ENCODE peak calls at places on chromosomes 3 and 15, in seven cellular contexts. Z, S, I, B, Y, L and C are unnamed samples.

GRCh38 chr3:26703519-26703918 is 80.9 kb downstream of the LRRC3B start:
- DNase-seq in S (no peak), I (no peak), Y (no peak), L (no peak), B (no peak), Z (no peak), C (no peak)

GRCh38 chr3:172203522-172204258 is 164.3 kb downstream of the FNDC3B start:
- DNase-seq in S (no peak), L (no peak), Y (peak), I (no peak), B (no peak), Z (no peak), C (no peak)

GRCh38 chr15:85289677-85290365 is 90.6 kb upstream of the AKAP13 start:
- DNase-seq in I (peak), B (peak), Z (no peak), Y (peak), L (peak), S (no peak), C (no peak)

GRCh38 chr3:154850921-154851320 is 229.2 kb upstream of the MME start:
- DNase-seq in L (no peak), I (no peak), Y (no peak), Z (no peak), B (no peak), S (no peak), C (no peak)

GRCh38 chr3:55000546-55000945 is 72.7 kb upstream of the LRTM1 start:
- DNase-seq in I (no peak), L (no peak), S (no peak), B (peak), Z (no peak), Y (peak), C (no peak)

GRCh38 chr3:66971891-66972551 is 26.1 kb upstream of the KBTBD8 start:
- DNase-seq in S (peak), L (peak), Y (peak), Z (peak), B (peak), I (peak), C (peak)

GRCh38 chr3:18307529-18307928 is 117.6 kb downstream of the SATB1 start:
- DNase-seq in Z (no peak), I (no peak), B (no peak), S (no peak), L (no peak), Y (no peak), C (no peak)

GRCh38 chr3:62332771-62333381 is 40.5 kb downstream of the FEZF2 start:
- DNase-seq in Z (no peak), B (peak), I (no peak), S (no peak), Y (no peak), L (peak), C (no peak)

GRCh38 chr15:43772624-43773023 is 4.1 kb downstream of the ELL3 start:
- DNase-seq in B (no peak), S (no peak), Y (no peak), I (no peak), L (no peak), Z (no peak), C (no peak)

GRCh38 chr15:74396445-74397238 is 29.2 kb upstream of the CYP11A1 start:
- DNase-seq in Z (no peak), Y (no peak), I (peak), B (peak), S (no peak), L (peak), C (peak)

GRCh38 chr3:66392966-66393485 is 107.8 kb downstream of the LRIG1 start:
- DNase-seq in B (no peak), Z (no peak), I (no peak), S (peak), Y (no peak), L (no peak), C (no peak)

GRCh38 chr15:88864861-88865497 is 30.4 kb downstream of the HAPLN3 start:
- DNase-seq in I (no peak), Y (no peak), S (no peak), L (peak), B (no peak), Z (no peak), C (no peak)

GRCh38 chr15:42695527-42696071 is 41.3 kb downstream of the CDAN1 start:
- DNase-seq in Z (no peak), B (no peak), Y (no peak), I (no peak), S (no peak), L (no peak), C (no peak)

GRCh38 chr3:31421280-31422048 is 111.3 kb upstream of the STT3B start:
- DNase-seq in Y (no peak), Z (no peak), B (peak), L (no peak), S (no peak), I (no peak), C (no peak)

GRCh38 chr3:28267984-28268849 is 26.8 kb downstream of the CMC1 start:
- DNase-seq in Y (no peak), Z (no peak), L (no peak), S (no peak), B (peak), I (no peak), C (no peak)

GRCh38 chr3:143217283-143217682 is 97.7 kb downstream of the CHST2 start:
- DNase-seq in I (no peak), B (no peak), Z (no peak), S (no peak), Y (no peak), L (no peak), C (no peak)